ENCODE peak calls at places on chromosomes 4 and X, in nine cellular contexts. V, H, E, U, K, S, L, F and W are unnamed samples.

GRCh38 chr4:6761540-6762243 is 20.8 kb upstream of the KIAA0232 start:
- DNase-seq in S (no peak), E (no peak), H (no peak), F (no peak), L (no peak), U (no peak), V (no peak), K (peak; percentile 76), W (no peak)

GRCh38 chr4:185522451-185522850 is 12.9 kb downstream of the PDLIM3 start:
- DNase-seq in K (no peak), V (no peak), S (no peak), E (no peak), L (no peak), H (no peak), U (no peak), F (no peak), W (no peak)

GRCh38 chr4:152310223-152310622 is 225.7 kb downstream of the FBXW7 start:
- DNase-seq in U (peak; percentile 49), F (no peak), E (peak; percentile 94), H (no peak), L (peak; percentile 9), V (no peak), S (no peak), K (no peak), W (peak; percentile 85)

GRCh38 chr4:118373614-118374255 is 20.9 kb upstream of the PRSS12 start:
- DNase-seq in H (no peak), K (no peak), S (no peak), V (no peak), E (no peak), U (no peak), F (no peak), L (no peak), W (no peak)

GRCh38 chr4:22932326-22932725 is 239.6 kb downstream of the GBA3 start:
- DNase-seq in K (no peak), U (no peak), L (no peak), S (no peak), V (no peak), H (no peak), F (no peak), E (no peak), W (no peak)

GRCh38 chr4:127540497-127541026 is 92.2 kb upstream of the INTU start:
- DNase-seq in U (no peak), V (no peak), K (no peak), E (no peak), S (no peak), L (no peak), H (no peak), F (no peak), W (no peak)

GRCh38 chr4:3809451-3810110 is 43.4 kb downstream of the ADRA2C start:
- DNase-seq in K (no peak), L (no peak), V (no peak), E (no peak), S (no peak), F (peak; percentile 58), U (no peak), H (no peak), W (no peak)

GRCh38 chr4:133130171-133130570 is 18.9 kb upstream of the PCDH10 start:
- DNase-seq in H (no peak), U (no peak), F (no peak), L (no peak), S (no peak), K (no peak), V (no peak), E (peak; percentile 13), W (no peak)

GRCh38 chr4:78845469-78845868 is 69.3 kb downstream of the BMP2K start:
- DNase-seq in S (no peak), E (no peak), V (no peak), K (no peak), H (no peak), L (no peak), F (no peak), U (no peak), W (no peak)

GRCh38 chrX:120287513-120288112 is 23.6 kb downstream of the TMEM255A start:
- DNase-seq in E (no peak), F (no peak), K (no peak), U (no peak), S (no peak), V (no peak), L (no peak), H (no peak), W (no peak)

GRCh38 chr4:53479731-53480525 is 102.5 kb downstream of the FIP1L1 start:
- DNase-seq in H (no peak), V (no peak), U (peak; percentile 51), L (no peak), S (no peak), K (no peak), E (peak; percentile 52), F (no peak), W (peak; percentile 63)

GRCh38 chrX:70219938-70220764 is 14.3 kb upstream of the AWAT1 start:
- DNase-seq in L (no peak), E (peak; percentile 21), F (no peak), H (no peak), U (peak; percentile 84), K (no peak), S (peak; percentile 85), V (no peak), W (peak; percentile 63)

GRCh38 chr4:118935819-118936218 is 47.2 kb downstream of the SYNPO2 start:
- DNase-seq in K (no peak), V (no peak), L (no peak), H (no peak), F (no peak), E (no peak), U (no peak), S (no peak), W (no peak)

GRCh38 chr4:42341518-42342026 is 55.7 kb upstream of the SHISA3 start:
- DNase-seq in S (no peak), K (no peak), F (no peak), L (peak; percentile 35), U (no peak), V (no peak), E (peak; percentile 56), H (no peak), W (no peak)

GRCh38 chr4:151700566-151701316 is 60.1 kb downstream of the GATB start:
- DNase-seq in H (peak; percentile 2), F (no peak), E (no peak), V (no peak), U (no peak), L (no peak), K (no peak), S (no peak), W (no peak)

GRCh38 chrX:106955004-106955772 is 35.0 kb downstream of the CLDN2 start:
- DNase-seq in E (peak; percentile 21), L (peak; percentile 28), H (no peak), U (no peak), F (no peak), K (no peak), S (no peak), V (no peak), W (peak; percentile 35)

GRCh38 chr4:42655921-42656735 is 777 bp downstream of the ATP8A1 start:
- DNase-seq in E (no peak), L (no peak), S (peak; percentile 36), V (peak; percentile 33), H (peak; percentile 27), U (no peak), K (peak; percentile 58), F (peak; percentile 81), W (no peak)

GRCh38 chrX:19893722-19894121 is 6.3 kb upstream of the SH3KBP1 start:
- DNase-seq in S (no peak), L (no peak), K (no peak), U (peak; percentile 67), V (no peak), E (peak; percentile 18), F (no peak), H (no peak), W (no peak)

GRCh38 chr4:25433966-25434667 is 57.1 kb downstream of the ANAPC4 start:
- DNase-seq in E (no peak), F (no peak), V (no peak), H (no peak), U (no peak), S (no peak), K (no peak), L (no peak), W (no peak)

GRCh38 chr4:26692014-26692726 is 108.3 kb downstream of the TBC1D19 start:
- DNase-seq in K (no peak), H (no peak), S (no peak), V (no peak), U (peak; percentile 8), F (no peak), L (peak; percentile 36), E (peak; percentile 11), W (peak; percentile 41)

GRCh38 chr4:151565583-151565982 is 156.6 kb downstream of the FHIP1A start:
- DNase-seq in L (no peak), H (no peak), E (no peak), S (no peak), F (no peak), K (no peak), V (no peak), U (no peak), W (no peak)

GRCh38 chr4:87896020-87896621 is 63.4 kb downstream of the MEPE start:
- DNase-seq in F (no peak), V (no peak), E (peak; percentile 100), H (peak; percentile 1), L (peak; percentile 98), K (no peak), S (no peak), U (peak; percentile 95), W (peak; percentile 91)

GRCh38 chr4:97507587-97508245 is 635.6 kb downstream of the STPG2 start:
- DNase-seq in V (no peak), S (no peak), F (no peak), H (no peak), U (peak; percentile 59), K (no peak), L (no peak), E (peak; percentile 87), W (peak; percentile 83)

GRCh38 chr4:106766519-106766918 is 269.6 kb downstream of the DKK2 start:
- DNase-seq in L (no peak), H (no peak), K (no peak), S (no peak), V (no peak), E (no peak), F (no peak), U (no peak), W (no peak)

GRCh38 chr4:32172086-32172485 is 1451.9 kb downstream of the PCDH7 start:
- DNase-seq in S (no peak), K (no peak), L (no peak), V (no peak), E (peak; percentile 44), H (no peak), F (no peak), U (peak; percentile 32), W (peak; percentile 22)

GRCh38 chr4:134421734-134422133 is 220.1 kb upstream of the PABPC4L start:
- DNase-seq in S (no peak), H (no peak), V (no peak), K (no peak), U (no peak), L (no peak), E (no peak), F (no peak), W (no peak)

GRCh38 chrX:42414057-42414456 is 363.9 kb downstream of the PPP1R2C start:
- DNase-seq in L (no peak), K (no peak), E (no peak), F (peak; percentile 64), V (no peak), H (no peak), U (no peak), S (no peak), W (no peak)

GRCh38 chrX:41300758-41301437 is 33.1 kb upstream of the DDX3X start:
- DNase-seq in L (no peak), F (no peak), H (no peak), S (no peak), K (no peak), U (peak; percentile 49), E (peak; percentile 44), V (no peak), W (no peak)

GRCh38 chr4:102825261-102826071 is 1.9 kb downstream of the UBE2D3 start:
- DNase-seq in L (peak; percentile 24), F (no peak), V (no peak), K (peak; percentile 25), E (peak; percentile 77), H (peak; percentile 27), U (peak; percentile 74), S (no peak), W (peak; percentile 83)

GRCh38 chr4:52377563-52377962 is 281.5 kb downstream of the USP46 start:
- DNase-seq in U (no peak), V (no peak), F (no peak), H (no peak), S (no peak), E (no peak), K (no peak), L (no peak), W (no peak)

GRCh38 chrX:112612558-112612957 is 67.2 kb downstream of the LHFPL1 start:
- DNase-seq in L (no peak), V (no peak), F (no peak), K (no peak), H (no peak), S (no peak), E (no peak), U (no peak), W (no peak)